ENCODE peak calls at places on chromosomes 11 and 22, in five cellular contexts. S, R, F, E and U are unnamed samples. For H3K4me1, the result is how much of the 10 kb centered on the place peaks cover.

GRCh38 chr22:17954200-17954859 is 70.0 kb downstream of the MICAL3 start:
- DNase-seq in S (no peak), R (no peak), F (no peak), E (no peak), U (no peak)

GRCh38 chr11:106668147-106668546 is 350.1 kb downstream of the GUCY1A2 start:
- DNase-seq in S (no peak), R (no peak), F (no peak), E (no peak), U (no peak)

GRCh38 chr22:38873469-38874411 is 1.7 kb upstream of the CBX6 start:
- DNase-seq in S (no peak), R (no peak), F (no peak), E (no peak), U (no peak)

GRCh38 chr11:66820921-66821320 is 22.3 kb upstream of the RCE1 start:
- DNase-seq in S (no peak), R (no peak), F (no peak), E (no peak), U (no peak)

GRCh38 chr22:42919199-42919598 is 62.1 kb upstream of the ARFGAP3 start:
- DNase-seq in S (no peak), R (no peak), F (no peak), E (no peak), U (no peak)

GRCh38 chr22:39724390-39724789 is 153.8 kb downstream of the CACNA1I start:
- DNase-seq in S (no peak), R (no peak), F (no peak), E (no peak), U (no peak)

GRCh38 chr11:70324354-70325115 is 54.0 kb downstream of the PPFIA1 start:
- DNase-seq in S (peak), R (no peak), F (no peak), E (no peak), U (no peak)

GRCh38 chr22:47215851-47216250 is 453.4 kb downstream of the TBC1D22A start:
- DNase-seq in S (no peak), R (no peak), F (no peak), E (no peak), U (no peak)

GRCh38 chr22:44340271-44341239 is 27.8 kb upstream of the SHISAL1 start:
- DNase-seq in S (no peak), R (no peak), F (no peak), E (no peak), U (no peak)

GRCh38 chr22:46894081-46894671 is 131.7 kb downstream of the TBC1D22A start:
- DNase-seq in S (no peak), R (no peak), F (no peak), E (no peak), U (no peak)

GRCh38 chr11:79507726-79508125 is 66.9 kb upstream of the TENM4 start:
- DNase-seq in S (no peak), R (no peak), F (no peak), E (no peak), U (no peak)

GRCh38 chr11:26929806-26930517 is 64.0 kb upstream of the FIBIN start:
- DNase-seq in S (no peak), R (no peak), F (no peak), E (no peak), U (no peak)

GRCh38 chr11:113701491-113701890 is 4.6 kb downstream of the TMPRSS5 start:
- DNase-seq in S (no peak), R (no peak), F (no peak), E (no peak), U (no peak)

GRCh38 chr11:95544095-95544795 is 245.3 kb downstream of the FAM76B start:
- DNase-seq in S (no peak), R (no peak), F (no peak), E (no peak), U (no peak)

GRCh38 chr11:120539681-120540369 is 28.3 kb downstream of the GRIK4 start:
- DNase-seq in S (no peak), R (no peak), F (no peak), E (peak), U (no peak)

GRCh38 chr22:38228873-38229740 is 27.3 kb downstream of the MAFF start:
- DNase-seq in S (no peak), R (no peak), F (no peak), E (peak), U (no peak)

GRCh38 chr22:46895753-46896152 is 133.3 kb downstream of the TBC1D22A start:
- DNase-seq in S (no peak), R (no peak), F (no peak), E (no peak), U (no peak)

GRCh38 chr11:7673724-7674434 is 579 bp upstream of the CYB5R2 start:
- DNase-seq in S (peak), R (no peak), F (no peak), E (peak), U (no peak)

GRCh38 chr11:21545701-21546100 is 647.2 kb upstream of the ANO5 start:
- DNase-seq in S (no peak), R (no peak), F (no peak), E (no peak), U (no peak)

GRCh38 chr11:47201015-47201414 is 13.8 kb upstream of the DDB2 start:
- DNase-seq in S (no peak), R (no peak), F (no peak), E (no peak), U (no peak)

GRCh38 chr11:47207459-47207858 is 7.3 kb upstream of the DDB2 start:
- DNase-seq in S (no peak), R (no peak), F (no peak), E (no peak), U (no peak)

GRCh38 chr11:47208628-47209027 is 6.1 kb upstream of the DDB2 start:
- DNase-seq in S (no peak), R (no peak), F (no peak), E (no peak), U (no peak)

GRCh38 chr11:47202569-47202968 is 12.2 kb upstream of the DDB2 start:
- DNase-seq in S (no peak), R (no peak), F (no peak), E (no peak), U (no peak)

GRCh38 chr11:47204633-47204989 is 10.2 kb upstream of the DDB2 start:
- DNase-seq in S (no peak), R (no peak), F (no peak), E (no peak), U (no peak)
- H3K4me1 ChIP-seq in S (under half), R (under half), F (under half), E (under half), U (under half)

GRCh38 chr11:63869686-63870085 is 30.8 kb downstream of the MARK2 start:
- DNase-seq in S (no peak), R (no peak), F (no peak), E (peak), U (no peak)
- H3K4me1 ChIP-seq in S (under half), R (under half), F (half or more), E (under half), U (half or more)

DNA sequence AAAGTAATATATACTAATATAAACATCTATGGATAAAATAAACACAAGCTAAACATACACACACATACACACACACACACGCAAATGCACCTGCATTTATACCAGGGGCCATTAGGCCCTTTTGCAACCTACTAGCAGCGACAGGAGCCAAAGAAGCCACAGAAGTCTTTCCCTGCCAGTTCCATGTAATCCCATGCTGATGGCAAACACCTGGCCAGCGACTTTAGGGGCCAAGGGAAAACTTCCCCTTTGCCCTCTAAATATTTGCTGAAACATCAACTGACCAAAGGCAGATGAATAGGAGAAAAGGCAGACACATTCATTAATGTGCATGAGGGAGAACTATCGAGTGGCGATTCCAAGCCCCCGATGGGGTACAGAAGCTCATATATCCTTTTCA is 14.8 kb upstream of the P2RY2 start:
- DNase-seq in S (no peak), R (no peak), F (no peak), E (no peak), U (no peak)
- H3K4me1 ChIP-seq in S (under half), R (under half), F (under half), E (under half), U (under half)

DNA sequence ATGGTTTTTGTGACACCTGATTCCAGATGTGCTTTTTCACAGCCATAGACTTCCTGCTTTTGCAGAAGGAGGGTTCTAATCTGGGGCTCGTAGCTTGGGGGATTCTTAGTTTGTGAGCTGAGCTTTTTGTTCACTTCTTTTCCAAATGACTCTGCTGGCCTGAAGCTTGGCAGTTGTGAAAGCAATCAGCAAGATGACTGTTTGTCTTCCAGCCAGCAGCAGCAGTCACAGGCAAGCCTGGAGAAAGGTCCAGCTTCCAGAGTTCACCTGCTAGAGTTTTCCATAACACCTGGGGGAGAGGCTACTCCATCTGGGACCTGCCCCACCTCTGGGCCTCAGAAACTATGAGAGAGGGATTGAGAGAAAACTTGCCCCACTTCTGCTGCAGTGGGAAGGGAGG is 4.1 kb downstream of the MARK2 start:
- DNase-seq in S (no peak), R (no peak), F (no peak), E (peak), U (no peak)
- H3K4me1 ChIP-seq in S (under half), R (under half), F (half or more), E (under half), U (under half)

DNA sequence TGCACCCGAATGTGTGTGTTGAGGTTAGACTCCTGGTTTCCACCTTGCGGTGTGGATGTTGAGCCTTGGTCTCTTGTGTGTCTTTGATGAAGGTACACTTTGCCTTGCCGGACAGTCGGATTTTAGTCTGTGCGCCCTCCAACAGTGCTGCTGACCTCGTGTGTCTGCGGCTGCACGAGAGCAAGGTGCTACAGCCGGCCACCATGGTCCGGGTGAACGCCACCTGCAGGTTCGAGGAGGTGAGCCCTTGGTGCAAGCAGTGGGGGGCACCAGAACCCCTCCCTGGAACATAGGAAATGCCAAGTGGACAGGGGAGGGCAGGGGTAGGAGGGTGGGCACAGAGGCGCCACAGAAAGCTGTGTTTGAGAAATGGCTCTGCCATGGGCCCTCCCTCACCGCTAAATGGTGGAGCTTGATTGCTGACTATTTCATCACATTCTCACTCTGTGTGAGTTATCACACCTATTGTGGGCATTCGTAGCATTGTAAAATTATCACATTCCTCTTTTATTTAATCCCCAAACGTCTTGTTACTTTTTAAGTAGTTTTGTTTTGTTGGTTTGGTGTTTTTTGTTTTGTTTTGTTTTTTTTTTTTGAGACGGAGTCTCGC is 26.4 kb upstream of the PANX2 start:
- DNase-seq in S (no peak), R (no peak), F (no peak), E (no peak), U (no peak)
- H3K4me1 ChIP-seq in S (under half), R (under half), F (under half), E (under half), U (under half)

GRCh38 chr11:75563501-75563977 is 1.5 kb downstream of the SERPINH1 start:
- DNase-seq in S (no peak), R (no peak), F (no peak), E (no peak), U (no peak)
- H3K4me1 ChIP-seq in S (under half), R (under half), F (half or more), E (under half), U (under half)

DNA sequence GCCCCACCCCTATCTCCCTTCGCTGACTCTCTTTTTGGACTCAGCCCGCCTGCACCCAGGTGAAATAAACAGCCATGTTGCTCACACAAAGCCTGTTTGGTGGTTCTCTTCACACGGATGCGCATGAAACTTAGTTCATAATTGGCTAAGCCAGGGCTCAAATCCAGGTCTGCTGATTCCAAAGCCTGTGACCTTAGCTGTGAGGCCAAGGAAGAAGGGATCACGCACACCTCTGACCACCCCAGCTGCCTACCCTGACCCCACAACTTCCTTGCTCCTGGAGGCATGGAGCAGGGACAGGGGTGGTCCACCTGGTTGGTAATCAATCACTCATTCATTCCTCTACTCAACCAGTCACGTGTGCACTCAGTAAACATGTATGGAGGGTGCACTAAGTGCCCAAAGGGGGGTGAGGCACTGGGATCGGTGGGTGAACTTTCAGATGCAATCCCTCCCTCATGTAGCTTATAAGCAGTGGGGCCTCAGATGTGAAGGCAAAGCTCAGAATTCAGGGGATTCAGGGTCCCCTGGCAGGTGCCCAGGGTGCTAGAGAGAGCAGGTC is 10.3 kb downstream of the FXYD2 start:
- DNase-seq in S (no peak), R (no peak), F (no peak), E (no peak), U (no peak)
- H3K4me1 ChIP-seq in S (under half), R (under half), F (under half), E (under half), U (under half)

DNA sequence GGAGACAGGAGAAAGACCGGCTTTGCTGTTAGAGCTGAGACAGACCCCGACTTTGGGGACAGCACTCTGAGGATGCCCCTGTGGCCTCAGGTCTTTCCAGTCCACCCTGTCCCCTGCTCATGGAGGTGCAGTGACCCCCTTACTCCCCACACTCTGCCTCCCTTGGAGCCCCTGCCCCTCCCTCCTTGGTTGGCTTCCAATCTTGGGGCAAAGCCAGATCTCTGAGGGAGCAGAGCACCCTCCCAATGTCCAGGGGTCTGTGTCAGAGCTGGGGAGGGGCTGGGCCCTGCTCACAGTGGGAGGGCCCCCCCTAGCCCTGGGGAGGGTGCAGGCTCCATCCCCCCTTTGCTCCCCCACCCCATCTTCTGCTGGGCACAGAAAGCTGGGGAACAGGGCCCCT is 50.0 kb downstream of the IGLL1 start:
- DNase-seq in S (no peak), R (no peak), F (no peak), E (no peak), U (no peak)
- H3K4me1 ChIP-seq in S (under half), R (under half), F (under half), E (under half), U (under half)